ENCODE peak calls at places on chromosome 14, in six cellular contexts. L, A, T, K, Q and X are unnamed samples.

GRCh38 chr14:55388160-55388559 is 23.5 kb downstream of the ATG14 start:
- DNase-seq in L (no peak), A (no peak), T (no peak), K (no peak), Q (no peak), X (no peak)

GRCh38 chr14:72790887-72791566 is 102.9 kb downstream of the DPF3 start:
- DNase-seq in L (no peak), A (no peak), T (no peak), K (no peak), Q (no peak), X (no peak)

GRCh38 chr14:24463806-24464785 is 21.5 kb upstream of the SDR39U1 start:
- DNase-seq in L (no peak), A (no peak), T (no peak), K (no peak), Q (no peak), X (no peak)

GRCh38 chr14:70641548-70642312 is at the start of gene TTC9:
- DNase-seq in L (no peak), A (no peak), T (peak; percentile 44), K (no peak), Q (peak; percentile 65), X (peak; percentile 30)

GRCh38 chr14:100679707-100680438 is 46.8 kb upstream of the DLK1 start:
- DNase-seq in L (no peak), A (no peak), T (no peak), K (no peak), Q (no peak), X (no peak)

GRCh38 chr14:74950795-74951442 is 4.5 kb downstream of the PGF start:
- DNase-seq in L (no peak), A (no peak), T (no peak), K (no peak), Q (peak; percentile 46), X (no peak)

GRCh38 chr14:93970967-93971634 is 5.3 kb downstream of the ASB2 start:
- DNase-seq in L (peak; percentile 66), A (no peak), T (no peak), K (no peak), Q (no peak), X (no peak)

GRCh38 chr14:103118019-103118662 is 5.1 kb upstream of the TNFAIP2 start:
- DNase-seq in L (no peak), A (no peak), T (no peak), K (no peak), Q (no peak), X (no peak)

GRCh38 chr14:81137316-81137715 is 83.4 kb downstream of the GTF2A1 start:
- DNase-seq in L (no peak), A (no peak), T (no peak), K (no peak), Q (no peak), X (peak; percentile 2)

GRCh38 chr14:74882103-74882920 is 596 bp downstream of the DLST start:
- DNase-seq in L (no peak), A (no peak), T (peak; percentile 37), K (peak; percentile 21), Q (no peak), X (no peak)

GRCh38 chr14:105436402-105436801 is 16.8 kb downstream of the MTA1 start:
- DNase-seq in L (no peak), A (no peak), T (no peak), K (no peak), Q (no peak), X (no peak)

GRCh38 chr14:101761881-101762529 is 496 bp downstream of the PPP2R5C start:
- DNase-seq in L (no peak), A (no peak), T (peak; percentile 30), K (no peak), Q (peak; percentile 38), X (no peak)

GRCh38 chr14:58918066-58918465 is 270.4 kb upstream of the DAAM1 start:
- DNase-seq in L (no peak), A (no peak), T (no peak), K (no peak), Q (no peak), X (no peak)

GRCh38 chr14:104931771-104932675 is 7.3 kb downstream of the PLD4 start:
- DNase-seq in L (no peak), A (no peak), T (no peak), K (no peak), Q (no peak), X (no peak)